ENCODE peak calls at places on chromosomes 2 and 18, in ten cellular contexts. One of them, this sample, is unnamed.

GRCh38 chr18:55275042-55275897 is 312.7 kb downstream of the TCF4 start:
- DNase-seq in ovary: no peak
- DNase-seq in cardiac muscle cell: no peak
- DNase-seq in NCI-H460: peak; percentile 21
- DNase-seq in OCI-M1: peak; percentile 51
- DNase-seq in neuronal stem cell: no peak
- DNase-seq in HuH-7: peak; percentile 14
- DNase-seq in mucosa of descending colon: no peak
- DNase-seq in memory B cell: no peak
- DNase-seq in Right ventricle myocardium superior: peak; percentile 45
- DNase-seq in this sample: no peak

GRCh38 chr18:57297306-57297705 is 55.1 kb upstream of the ST8SIA3 start:
- DNase-seq in HuH-7: no peak
- DNase-seq in memory B cell: no peak
- DNase-seq in ovary: no peak
- DNase-seq in cardiac muscle cell: no peak
- DNase-seq in NCI-H460: no peak
- DNase-seq in mucosa of descending colon: no peak
- DNase-seq in OCI-M1: no peak
- DNase-seq in neuronal stem cell: no peak
- DNase-seq in Right ventricle myocardium superior: no peak
- DNase-seq in this sample: no peak

GRCh38 chr18:38301621-38302020 is 736.0 kb upstream of the CELF4 start:
- DNase-seq in Right ventricle myocardium superior: no peak
- DNase-seq in ovary: no peak
- DNase-seq in HuH-7: no peak
- DNase-seq in mucosa of descending colon: no peak
- DNase-seq in OCI-M1: no peak
- DNase-seq in NCI-H460: no peak
- DNase-seq in neuronal stem cell: no peak
- DNase-seq in cardiac muscle cell: no peak
- DNase-seq in memory B cell: no peak
- DNase-seq in this sample: no peak

GRCh38 chr2:25528173-25528572 is 145.2 kb downstream of the DTNB start:
- DNase-seq in Right ventricle myocardium superior: no peak
- DNase-seq in mucosa of descending colon: no peak
- DNase-seq in HuH-7: no peak
- DNase-seq in memory B cell: no peak
- DNase-seq in OCI-M1: no peak
- DNase-seq in cardiac muscle cell: no peak
- DNase-seq in ovary: no peak
- DNase-seq in neuronal stem cell: no peak
- DNase-seq in NCI-H460: no peak
- DNase-seq in this sample: no peak

GRCh38 chr2:241265506-241265905 is 50.0 kb downstream of the HDLBP start:
- DNase-seq in neuronal stem cell: no peak
- DNase-seq in Right ventricle myocardium superior: no peak
- DNase-seq in ovary: no peak
- DNase-seq in cardiac muscle cell: no peak
- DNase-seq in HuH-7: no peak
- DNase-seq in mucosa of descending colon: no peak
- DNase-seq in OCI-M1: no peak
- DNase-seq in memory B cell: no peak
- DNase-seq in NCI-H460: no peak
- DNase-seq in this sample: no peak

GRCh38 chr18:54983041-54983686 is 23.9 kb upstream of the CCDC68 start:
- DNase-seq in NCI-H460: peak; percentile 69
- DNase-seq in mucosa of descending colon: no peak
- DNase-seq in Right ventricle myocardium superior: no peak
- DNase-seq in ovary: no peak
- DNase-seq in cardiac muscle cell: peak; percentile 52
- DNase-seq in HuH-7: peak; percentile 28
- DNase-seq in memory B cell: no peak
- DNase-seq in neuronal stem cell: peak; percentile 29
- DNase-seq in OCI-M1: peak; percentile 81
- DNase-seq in this sample: peak; percentile 70

GRCh38 chr2:58042486-58042970 is 4.1 kb upstream of the VRK2 start:
- DNase-seq in Right ventricle myocardium superior: no peak
- DNase-seq in memory B cell: no peak
- DNase-seq in NCI-H460: peak; percentile 34
- DNase-seq in cardiac muscle cell: peak; percentile 44
- DNase-seq in HuH-7: no peak
- DNase-seq in mucosa of descending colon: no peak
- DNase-seq in ovary: no peak
- DNase-seq in neuronal stem cell: no peak
- DNase-seq in OCI-M1: peak; percentile 86
- DNase-seq in this sample: peak; percentile 80

GRCh38 chr2:56444339-56444738 is 260.5 kb downstream of the CCDC85A start:
- DNase-seq in memory B cell: no peak
- DNase-seq in Right ventricle myocardium superior: peak; percentile 42
- DNase-seq in ovary: no peak
- DNase-seq in mucosa of descending colon: peak; percentile 75
- DNase-seq in NCI-H460: no peak
- DNase-seq in HuH-7: no peak
- DNase-seq in neuronal stem cell: no peak
- DNase-seq in cardiac muscle cell: peak; percentile 79
- DNase-seq in OCI-M1: peak; percentile 15
- DNase-seq in this sample: peak; percentile 84

GRCh38 chr2:12352891-12353290 is 363.8 kb upstream of the TRIB2 start:
- DNase-seq in ovary: no peak
- DNase-seq in cardiac muscle cell: no peak
- DNase-seq in Right ventricle myocardium superior: no peak
- DNase-seq in HuH-7: no peak
- DNase-seq in OCI-M1: no peak
- DNase-seq in memory B cell: no peak
- DNase-seq in NCI-H460: no peak
- DNase-seq in mucosa of descending colon: no peak
- DNase-seq in neuronal stem cell: no peak
- DNase-seq in this sample: peak; percentile 13

GRCh38 chr2:113304702-113305101 is 26.0 kb upstream of the PAX8 start:
- DNase-seq in OCI-M1: no peak
- DNase-seq in mucosa of descending colon: no peak
- DNase-seq in memory B cell: no peak
- DNase-seq in cardiac muscle cell: no peak
- DNase-seq in neuronal stem cell: no peak
- DNase-seq in ovary: no peak
- DNase-seq in NCI-H460: no peak
- DNase-seq in HuH-7: no peak
- DNase-seq in Right ventricle myocardium superior: no peak
- DNase-seq in this sample: no peak

GRCh38 chr2:146837857-146838256 is 1007.0 kb upstream of the ACVR2A start:
- DNase-seq in mucosa of descending colon: no peak
- DNase-seq in ovary: no peak
- DNase-seq in cardiac muscle cell: peak; percentile 22
- DNase-seq in HuH-7: no peak
- DNase-seq in OCI-M1: no peak
- DNase-seq in neuronal stem cell: no peak
- DNase-seq in NCI-H460: no peak
- DNase-seq in Right ventricle myocardium superior: no peak
- DNase-seq in memory B cell: no peak
- DNase-seq in this sample: no peak

GRCh38 chr18:52136532-52136931 is 203.5 kb upstream of the DCC start:
- DNase-seq in NCI-H460: no peak
- DNase-seq in ovary: no peak
- DNase-seq in neuronal stem cell: no peak
- DNase-seq in Right ventricle myocardium superior: no peak
- DNase-seq in mucosa of descending colon: no peak
- DNase-seq in cardiac muscle cell: no peak
- DNase-seq in OCI-M1: no peak
- DNase-seq in memory B cell: no peak
- DNase-seq in HuH-7: no peak
- DNase-seq in this sample: no peak

GRCh38 chr2:96116879-96117533 is 635 bp upstream of the ADRA2B start:
- DNase-seq in neuronal stem cell: peak; percentile 64
- DNase-seq in mucosa of descending colon: peak; percentile 60
- DNase-seq in ovary: peak; percentile 63
- DNase-seq in HuH-7: peak; percentile 94
- DNase-seq in Right ventricle myocardium superior: peak; percentile 65
- DNase-seq in NCI-H460: peak; percentile 25
- DNase-seq in memory B cell: peak; percentile 75
- DNase-seq in OCI-M1: peak; percentile 58
- DNase-seq in cardiac muscle cell: peak; percentile 87
- DNase-seq in this sample: peak; percentile 86

GRCh38 chr2:181471783-181472182 is 14.6 kb downstream of the ITGA4 start:
- DNase-seq in ovary: no peak
- DNase-seq in mucosa of descending colon: no peak
- DNase-seq in memory B cell: no peak
- DNase-seq in OCI-M1: no peak
- DNase-seq in neuronal stem cell: no peak
- DNase-seq in NCI-H460: no peak
- DNase-seq in cardiac muscle cell: no peak
- DNase-seq in Right ventricle myocardium superior: no peak
- DNase-seq in HuH-7: no peak
- DNase-seq in this sample: no peak

GRCh38 chr2:211439011-211439410 is 882.6 kb downstream of the CPS1 start:
- DNase-seq in cardiac muscle cell: no peak
- DNase-seq in HuH-7: no peak
- DNase-seq in Right ventricle myocardium superior: no peak
- DNase-seq in mucosa of descending colon: no peak
- DNase-seq in NCI-H460: no peak
- DNase-seq in memory B cell: no peak
- DNase-seq in OCI-M1: no peak
- DNase-seq in ovary: no peak
- DNase-seq in neuronal stem cell: no peak
- DNase-seq in this sample: no peak

GRCh38 chr2:63581266-63581961 is 6.9 kb downstream of the WDPCP start:
- DNase-seq in cardiac muscle cell: no peak
- DNase-seq in NCI-H460: no peak
- DNase-seq in Right ventricle myocardium superior: peak; percentile 44
- DNase-seq in OCI-M1: peak; percentile 59
- DNase-seq in ovary: no peak
- DNase-seq in neuronal stem cell: no peak
- DNase-seq in HuH-7: no peak
- DNase-seq in mucosa of descending colon: no peak
- DNase-seq in memory B cell: no peak
- DNase-seq in this sample: no peak

GRCh38 chr2:30886101-30886500 is 78.9 kb upstream of the CAPN13 start:
- DNase-seq in ovary: no peak
- DNase-seq in OCI-M1: no peak
- DNase-seq in neuronal stem cell: peak; percentile 17
- DNase-seq in Right ventricle myocardium superior: no peak
- DNase-seq in mucosa of descending colon: no peak
- DNase-seq in NCI-H460: no peak
- DNase-seq in HuH-7: no peak
- DNase-seq in cardiac muscle cell: no peak
- DNase-seq in memory B cell: no peak
- DNase-seq in this sample: no peak

GRCh38 chr18:57544958-57545661 is 41.4 kb downstream of the FECH start:
- DNase-seq in NCI-H460: no peak
- DNase-seq in ovary: no peak
- DNase-seq in cardiac muscle cell: no peak
- DNase-seq in mucosa of descending colon: no peak
- DNase-seq in memory B cell: no peak
- DNase-seq in OCI-M1: peak; percentile 58
- DNase-seq in neuronal stem cell: no peak
- DNase-seq in HuH-7: no peak
- DNase-seq in Right ventricle myocardium superior: no peak
- DNase-seq in this sample: no peak

GRCh38 chr18:21505231-21505630 is 95.3 kb downstream of the ESCO1 start:
- DNase-seq in mucosa of descending colon: no peak
- DNase-seq in Right ventricle myocardium superior: no peak
- DNase-seq in HuH-7: no peak
- DNase-seq in ovary: no peak
- DNase-seq in memory B cell: no peak
- DNase-seq in neuronal stem cell: no peak
- DNase-seq in NCI-H460: no peak
- DNase-seq in cardiac muscle cell: no peak
- DNase-seq in OCI-M1: no peak
- DNase-seq in this sample: no peak

GRCh38 chr18:3529597-3529996 is 79.6 kb downstream of the TGIF1 start:
- DNase-seq in NCI-H460: no peak
- DNase-seq in memory B cell: no peak
- DNase-seq in mucosa of descending colon: no peak
- DNase-seq in HuH-7: no peak
- DNase-seq in cardiac muscle cell: no peak
- DNase-seq in Right ventricle myocardium superior: no peak
- DNase-seq in neuronal stem cell: no peak
- DNase-seq in ovary: no peak
- DNase-seq in OCI-M1: no peak
- DNase-seq in this sample: no peak

GRCh38 chr2:233235977-233236376 is 15.5 kb upstream of the ATG16L1 start:
- DNase-seq in neuronal stem cell: no peak
- DNase-seq in memory B cell: no peak
- DNase-seq in cardiac muscle cell: no peak
- DNase-seq in ovary: no peak
- DNase-seq in OCI-M1: no peak
- DNase-seq in mucosa of descending colon: no peak
- DNase-seq in Right ventricle myocardium superior: no peak
- DNase-seq in NCI-H460: no peak
- DNase-seq in HuH-7: no peak
- DNase-seq in this sample: no peak

GRCh38 chr18:55353806-55354205 is 234.2 kb downstream of the TCF4 start:
- DNase-seq in neuronal stem cell: no peak
- DNase-seq in cardiac muscle cell: no peak
- DNase-seq in mucosa of descending colon: no peak
- DNase-seq in NCI-H460: no peak
- DNase-seq in memory B cell: no peak
- DNase-seq in Right ventricle myocardium superior: no peak
- DNase-seq in HuH-7: no peak
- DNase-seq in OCI-M1: no peak
- DNase-seq in ovary: no peak
- DNase-seq in this sample: no peak